ENCODE peak calls at places on chromosomes 16 and 17, in seven cellular contexts. T is colonic mucosa, D is GM20000, G is GM12865, H is RWPE1, U is uterus, V is tibial nerve. X is an unnamed sample.

GRCh38 chr17:73304971-73305786 is 6.6 kb downstream of the CDC42EP4 start:
- DNase-seq in T (peak), D (no peak), G (no peak), H (peak), U (peak), V (no peak), X (peak)

GRCh38 chr16:27330542-27330941 is 16.8 kb downstream of the IL4R start:
- DNase-seq in T (peak), D (no peak), G (no peak), H (no peak), U (peak), V (peak), X (no peak)

GRCh38 chr17:40068917-40069750 is 6.4 kb downstream of the THRA start:
- DNase-seq in T (peak), D (peak), G (peak), H (no peak), U (peak), V (peak), X (peak)

GRCh38 chr16:56980792-56981724 is 8.3 kb upstream of the NLRC5 start:
- DNase-seq in T (no peak), D (peak), G (peak), H (no peak), U (no peak), V (no peak), X (no peak)

GRCh38 chr17:67262420-67262819 is 17.4 kb upstream of the HELZ start:
- DNase-seq in T (peak), D (no peak), G (no peak), H (no peak), U (no peak), V (no peak), X (no peak)

GRCh38 chr16:21242756-21243155 is 9.3 kb downstream of the ANKS4B start:
- DNase-seq in T (no peak), D (no peak), G (no peak), H (no peak), U (no peak), V (no peak), X (no peak)

GRCh38 chr16:52843386-52843785 is 209.3 kb downstream of the CHD9NB start:
- DNase-seq in T (no peak), D (no peak), G (no peak), H (no peak), U (no peak), V (no peak), X (no peak)

GRCh38 chr17:22469941-22470340 is 777.6 kb downstream of the KCNJ18 start:
- DNase-seq in T (no peak), D (no peak), G (no peak), H (no peak), U (no peak), V (no peak), X (peak)

GRCh38 chr17:42361781-42362186 is 26.5 kb downstream of the STAT3 start:
- DNase-seq in T (peak), D (no peak), G (no peak), H (no peak), U (no peak), V (no peak), X (no peak)

GRCh38 chr16:89600427-89600826 is 13.0 kb upstream of the DPEP1 start:
- DNase-seq in T (no peak), D (no peak), G (no peak), H (no peak), U (no peak), V (no peak), X (no peak)

GRCh38 chr16:3909791-3910583 is 29.5 kb upstream of the CREBBP start:
- DNase-seq in T (no peak), D (no peak), G (no peak), H (no peak), U (no peak), V (no peak), X (no peak)

GRCh38 chr17:62687997-62688396 is 60.5 kb downstream of the MRC2 start:
- DNase-seq in T (no peak), D (no peak), G (no peak), H (no peak), U (no peak), V (no peak), X (no peak)

GRCh38 chr16:56589141-56590039 is at the start of gene MT3:
- DNase-seq in T (peak), D (no peak), G (no peak), H (no peak), U (no peak), V (no peak), X (no peak)

GRCh38 chr16:72536673-72537435 is 364.9 kb upstream of the PMFBP1 start:
- DNase-seq in T (no peak), D (no peak), G (no peak), H (no peak), U (no peak), V (no peak), X (no peak)

GRCh38 chr16:84268661-84269060 is 26.0 kb upstream of the WFDC1 start:
- DNase-seq in T (no peak), D (no peak), G (no peak), H (no peak), U (no peak), V (no peak), X (no peak)

GRCh38 chr16:27723711-27724490 is 174.0 kb downstream of the KATNIP start:
- DNase-seq in T (peak), D (no peak), G (no peak), H (no peak), U (no peak), V (no peak), X (no peak)

GRCh38 chr16:74268372-74268782 is 28.2 kb upstream of the PSMD7 start:
- DNase-seq in T (no peak), D (no peak), G (no peak), H (no peak), U (no peak), V (no peak), X (no peak)

GRCh38 chr17:79400989-79401703 is 209.7 kb downstream of the RBFOX3 start:
- DNase-seq in T (peak), D (peak), G (peak), H (peak), U (peak), V (peak), X (peak)

GRCh38 chr16:8869212-8869987 is 594 bp upstream of the CARHSP1 start:
- DNase-seq in T (no peak), D (peak), G (no peak), H (no peak), U (no peak), V (no peak), X (no peak)
- TF ChIP-seq CTCF in T (no peak), D (no peak), G (no peak), H (no peak), U (no peak), V (no peak), X (no peak)

GRCh38 chr16:685967-686366 is 1.8 kb upstream of the JMJD8 start:
- DNase-seq in T (peak), D (peak), G (no peak), H (no peak), U (no peak), V (no peak), X (no peak)
- TF ChIP-seq CTCF in T (peak), D (no peak), G (peak), H (peak), U (no peak), V (no peak), X (peak)

GRCh38 chr16:79589495-79590134 is 10.9 kb downstream of the MAF start:
- DNase-seq in T (no peak), D (no peak), G (no peak), H (no peak), U (peak), V (no peak), X (no peak)
- TF ChIP-seq CTCF in T (no peak), D (no peak), G (no peak), H (no peak), U (no peak), V (no peak), X (no peak)

GRCh38 chr16:50265260-50265659 is 1.1 kb upstream of the ADCY7 start:
- DNase-seq in T (peak), D (no peak), G (peak), H (no peak), U (no peak), V (no peak), X (no peak)
- TF ChIP-seq CTCF in T (peak), D (no peak), G (peak), H (no peak), U (no peak), V (no peak), X (no peak)

DNA sequence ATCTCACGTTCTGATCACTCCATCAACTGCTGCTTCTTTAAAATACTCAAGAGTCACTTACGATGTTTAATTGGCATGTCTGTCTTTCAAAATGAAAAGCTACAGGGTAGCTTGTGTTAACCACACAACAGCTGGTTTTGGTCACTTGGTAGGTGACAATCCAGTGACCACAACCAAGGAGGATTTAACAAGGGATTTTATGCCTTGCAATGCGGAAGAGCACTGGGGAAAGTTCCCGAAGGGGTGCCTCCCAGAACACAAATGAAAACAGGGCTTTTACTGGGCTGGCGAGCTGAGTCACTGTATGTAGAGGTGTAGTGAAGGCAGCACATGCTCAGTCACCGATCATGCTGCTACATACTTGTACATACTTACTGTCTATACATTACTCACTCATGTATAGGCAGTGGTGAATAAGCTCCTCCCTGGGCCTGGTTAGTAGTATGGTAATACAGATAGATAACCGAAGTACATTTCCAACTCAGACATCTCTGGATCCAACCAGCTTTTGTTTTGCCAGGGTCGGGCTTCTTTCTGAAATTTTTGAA is 483.5 kb downstream of the CDH13 start:
- DNase-seq in T (no peak), D (no peak), G (peak), H (no peak), U (no peak), V (no peak), X (no peak)
- TF ChIP-seq CTCF in T (no peak), D (no peak), G (no peak), H (no peak), U (no peak), V (no peak), X (no peak)

GRCh38 chr16:1107731-1108130 is 11.7 kb upstream of the C1QTNF8 start:
- DNase-seq in T (no peak), D (no peak), G (no peak), H (no peak), U (no peak), V (no peak), X (no peak)

GRCh38 chr16:1109648-1110047 is 13.6 kb upstream of the C1QTNF8 start:
- DNase-seq in T (no peak), D (no peak), G (no peak), H (no peak), U (no peak), V (no peak), X (no peak)

GRCh38 chr16:1106659-1107058 is 10.6 kb upstream of the C1QTNF8 start:
- DNase-seq in T (no peak), D (no peak), G (no peak), H (no peak), U (no peak), V (no peak), X (no peak)

GRCh38 chr16:1107141-1107540 is 11.1 kb upstream of the C1QTNF8 start:
- DNase-seq in T (no peak), D (no peak), G (no peak), H (no peak), U (no peak), V (no peak), X (no peak)

GRCh38 chr16:1108299-1109252 is 12.5 kb upstream of the C1QTNF8 start:
- DNase-seq in T (no peak), D (no peak), G (no peak), H (peak), U (peak), V (no peak), X (no peak)
- TF ChIP-seq CTCF in T (no peak), D (no peak), G (no peak), H (no peak), U (no peak), V (no peak), X (no peak)

X was measured in osteocyte.